ENCODE peak calls at places on chromosome 1, in four cellular contexts. One of them, this sample, is unnamed.
A peak's percentile ranks its signal among the peaks of the same experiment; 100 is the strongest.

GRCh38 chr1:206909883-206910318 is 11.8 kb downstream of the FCMR start:
- DNase-seq in BE2C: no peak
- DNase-seq in GM06990: no peak
- DNase-seq in GM13977: peak; percentile 44
- DNase-seq in this sample: no peak

GRCh38 chr1:156260896-156261295 is 13.0 kb upstream of the PAQR6 start:
- DNase-seq in BE2C: no peak
- DNase-seq in GM06990: no peak
- DNase-seq in GM13977: no peak
- DNase-seq in this sample: no peak

GRCh38 chr1:941588-942383 is 17.3 kb downstream of the NOC2L start:
- DNase-seq in BE2C: peak; percentile 93
- DNase-seq in GM06990: no peak
- DNase-seq in GM13977: peak; percentile 84
- DNase-seq in this sample: no peak

GRCh38 chr1:31705080-31705866 is 1.5 kb upstream of the COL16A1 start:
- DNase-seq in BE2C: no peak
- DNase-seq in GM06990: peak; percentile 76
- DNase-seq in GM13977: peak; percentile 82
- DNase-seq in this sample: no peak

GRCh38 chr1:219907772-219908070 is 20.6 kb downstream of the SLC30A10 start:
- DNase-seq in BE2C: no peak
- DNase-seq in GM06990: no peak
- DNase-seq in GM13977: no peak
- DNase-seq in this sample: no peak

GRCh38 chr1:109866071-109866470 is 44.6 kb upstream of the CSF1 start:
- DNase-seq in BE2C: no peak
- DNase-seq in GM06990: no peak
- DNase-seq in GM13977: no peak
- DNase-seq in this sample: no peak

GRCh38 chr1:95115708-95116137 is 1.4 kb upstream of the TLCD4 start:
- DNase-seq in BE2C: no peak
- DNase-seq in GM06990: no peak
- DNase-seq in GM13977: no peak
- DNase-seq in this sample: no peak

GRCh38 chr1:26789953-26790352 is 2.2 kb downstream of the PIGV start:
- DNase-seq in BE2C: no peak
- DNase-seq in GM06990: no peak
- DNase-seq in GM13977: no peak
- DNase-seq in this sample: no peak

GRCh38 chr1:175520186-175520585 is 223.2 kb downstream of the TNR start:
- DNase-seq in BE2C: no peak
- DNase-seq in GM06990: no peak
- DNase-seq in GM13977: no peak
- DNase-seq in this sample: no peak

GRCh38 chr1:88979054-88979748 is 13.2 kb downstream of the KYAT3 start:
- DNase-seq in BE2C: no peak
- DNase-seq in GM06990: no peak
- DNase-seq in GM13977: no peak
- DNase-seq in this sample: no peak

GRCh38 chr1:2543543-2544092 is 12.6 kb upstream of the TNFRSF14 start:
- DNase-seq in BE2C: peak; percentile 77
- DNase-seq in GM06990: no peak
- DNase-seq in GM13977: no peak
- DNase-seq in this sample: no peak

GRCh38 chr1:30732277-30732996 is 9.1 kb upstream of the MATN1 start:
- DNase-seq in BE2C: no peak
- DNase-seq in GM06990: peak; percentile 65
- DNase-seq in GM13977: peak; percentile 77
- DNase-seq in this sample: no peak

GRCh38 chr1:145979746-145980435 is 15.4 kb downstream of the POLR3GL start:
- DNase-seq in BE2C: no peak
- DNase-seq in GM06990: peak; percentile 50
- DNase-seq in GM13977: no peak
- DNase-seq in this sample: no peak

GRCh38 chr1:177966199-177966598 is 3.7 kb downstream of the SEC16B start:
- DNase-seq in BE2C: no peak
- DNase-seq in GM06990: no peak
- DNase-seq in GM13977: no peak
- DNase-seq in this sample: no peak

GRCh38 chr1:209884665-209885117 is 53.3 kb upstream of the SYT14 start:
- DNase-seq in BE2C: peak; percentile 69
- DNase-seq in GM06990: no peak
- DNase-seq in GM13977: no peak
- DNase-seq in this sample: peak; percentile 48

GRCh38 chr1:194658090-194658439 is 1471.7 kb upstream of the B3GALT2 start:
- DNase-seq in BE2C: no peak
- DNase-seq in GM06990: no peak
- DNase-seq in GM13977: no peak
- DNase-seq in this sample: no peak

GRCh38 chr1:203573730-203574129 is 52.9 kb upstream of the ATP2B4 start:
- DNase-seq in BE2C: no peak
- DNase-seq in GM06990: no peak
- DNase-seq in GM13977: no peak
- DNase-seq in this sample: no peak

GRCh38 chr1:186530104-186530503 is 69.2 kb upstream of the PDC start:
- DNase-seq in BE2C: no peak
- DNase-seq in GM06990: no peak
- DNase-seq in GM13977: no peak
- DNase-seq in this sample: no peak

GRCh38 chr1:112325504-112325903 is 70.5 kb upstream of the CTTNBP2NL start:
- DNase-seq in BE2C: no peak
- DNase-seq in GM06990: no peak
- DNase-seq in GM13977: no peak
- DNase-seq in this sample: no peak

GRCh38 chr1:160066829-160067720 is 2.9 kb downstream of the KCNJ10 start:
- DNase-seq in BE2C: no peak
- DNase-seq in GM06990: no peak
- DNase-seq in GM13977: no peak
- DNase-seq in this sample: no peak

GRCh38 chr1:32774464-32774808 is 42.7 kb downstream of the YARS1 start:
- DNase-seq in BE2C: no peak
- DNase-seq in GM06990: no peak
- DNase-seq in GM13977: no peak
- DNase-seq in this sample: no peak

GRCh38 chr1:184801503-184801902 is 46.8 kb upstream of the EDEM3 start:
- DNase-seq in BE2C: no peak
- DNase-seq in GM06990: no peak
- DNase-seq in GM13977: no peak
- DNase-seq in this sample: no peak

GRCh38 chr1:159248311-159248710 is 43.6 kb downstream of the ACKR1 start:
- DNase-seq in BE2C: no peak
- DNase-seq in GM06990: no peak
- DNase-seq in GM13977: no peak
- DNase-seq in this sample: no peak

GRCh38 chr1:156498447-156499193 is 2.0 kb downstream of the MEF2D start:
- DNase-seq in BE2C: no peak
- DNase-seq in GM06990: no peak
- DNase-seq in GM13977: no peak
- DNase-seq in this sample: no peak

GRCh38 chr1:33181038-33181861 is 593 bp downstream of the TRIM62 start:
- DNase-seq in BE2C: peak; percentile 52
- DNase-seq in GM06990: no peak
- DNase-seq in GM13977: peak; percentile 63
- DNase-seq in this sample: no peak

GRCh38 chr1:46479744-46480350 is 9.8 kb upstream of the DMBX1 start:
- DNase-seq in BE2C: no peak
- DNase-seq in GM06990: no peak
- DNase-seq in GM13977: no peak
- DNase-seq in this sample: no peak

GRCh38 chr1:207666342-207666741 is 21.4 kb downstream of the CR1L start:
- DNase-seq in BE2C: no peak
- DNase-seq in GM06990: no peak
- DNase-seq in GM13977: no peak
- DNase-seq in this sample: no peak

GRCh38 chr1:17588048-17588781 is 48.7 kb downstream of the ARHGEF10L start:
- DNase-seq in BE2C: peak; percentile 89
- DNase-seq in GM06990: no peak
- DNase-seq in GM13977: no peak
- DNase-seq in this sample: no peak

GRCh38 chr1:119595606-119596005 is 52.5 kb downstream of the ZNF697 start:
- DNase-seq in BE2C: no peak
- DNase-seq in GM06990: no peak
- DNase-seq in GM13977: no peak
- DNase-seq in this sample: no peak

GRCh38 chr1:2380816-2381591 is 10.3 kb downstream of the MORN1 start:
- DNase-seq in BE2C: no peak
- DNase-seq in GM06990: peak; percentile 10
- DNase-seq in GM13977: no peak
- DNase-seq in this sample: no peak

GRCh38 chr1:25568090-25568833 is 24.9 kb downstream of the LDLRAP1 start:
- DNase-seq in BE2C: no peak
- DNase-seq in GM06990: no peak
- DNase-seq in GM13977: no peak
- DNase-seq in this sample: no peak

GRCh38 chr1:41482001-41482765 is 2.3 kb downstream of the EDN2 start:
- DNase-seq in BE2C: no peak
- DNase-seq in GM06990: no peak
- DNase-seq in GM13977: no peak
- DNase-seq in this sample: no peak

GRCh38 chr1:41479000-41479807 is 5.3 kb downstream of the EDN2 start:
- DNase-seq in BE2C: peak; percentile 37
- DNase-seq in GM06990: no peak
- DNase-seq in GM13977: no peak
- DNase-seq in this sample: no peak

GRCh38 chr1:41481109-41481775 is 3.2 kb downstream of the EDN2 start:
- DNase-seq in BE2C: no peak
- DNase-seq in GM06990: no peak
- DNase-seq in GM13977: no peak
- DNase-seq in this sample: no peak

GRCh38 chr1:41479808-41480160 is 4.7 kb downstream of the EDN2 start:
- DNase-seq in BE2C: no peak
- DNase-seq in GM06990: no peak
- DNase-seq in GM13977: no peak
- DNase-seq in this sample: no peak

GRCh38 chr1:41480204-41481108 is 4.0 kb downstream of the EDN2 start:
- DNase-seq in BE2C: no peak
- DNase-seq in GM06990: no peak
- DNase-seq in GM13977: no peak
- DNase-seq in this sample: no peak
- TF ChIP-seq CTCF in BE2C: no peak
- TF ChIP-seq CTCF in GM06990: no peak
- TF ChIP-seq CTCF in GM13977: no peak
- TF ChIP-seq CTCF in this sample: no peak

GRCh38 chr1:10101929-10102328 is 69.2 kb downstream of the UBE4B start:
- DNase-seq in BE2C: no peak
- DNase-seq in GM06990: no peak
- DNase-seq in GM13977: no peak
- DNase-seq in this sample: no peak
- TF ChIP-seq CTCF in BE2C: no peak
- TF ChIP-seq CTCF in GM06990: no peak
- TF ChIP-seq CTCF in GM13977: no peak
- TF ChIP-seq CTCF in this sample: no peak

DNA sequence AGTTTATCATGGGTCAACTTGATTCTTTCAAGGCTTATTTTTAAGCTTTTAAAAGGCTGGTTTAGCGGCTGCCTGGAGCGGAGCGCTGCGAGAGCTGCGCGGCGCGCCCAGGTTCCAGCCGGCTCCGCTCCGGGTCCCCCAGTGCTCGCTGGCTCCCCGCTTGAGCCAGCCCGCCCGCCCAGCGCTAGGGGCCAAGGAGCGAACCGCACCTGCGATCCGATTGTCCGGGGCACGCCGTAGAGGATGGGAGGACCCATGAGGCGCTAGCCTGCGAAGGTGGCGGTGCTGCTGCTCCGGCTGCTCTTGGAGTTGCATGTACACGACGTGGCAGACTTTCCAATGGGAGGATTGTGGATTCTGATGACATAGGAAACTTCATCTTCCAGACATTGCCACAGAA is 9.9 kb upstream of the CFHR4 start:
- DNase-seq in BE2C: peak; percentile 16
- DNase-seq in GM06990: no peak
- DNase-seq in GM13977: no peak
- DNase-seq in this sample: no peak
- TF ChIP-seq CTCF in BE2C: no peak
- TF ChIP-seq CTCF in GM06990: no peak
- TF ChIP-seq CTCF in GM13977: no peak
- TF ChIP-seq CTCF in this sample: no peak

GRCh38 chr1:202154766-202155477 is 5.5 kb downstream of the PTPN7 start:
- DNase-seq in BE2C: peak; percentile 51
- DNase-seq in GM06990: no peak
- DNase-seq in GM13977: no peak
- DNase-seq in this sample: no peak
- TF ChIP-seq CTCF in BE2C: peak; percentile 67
- TF ChIP-seq CTCF in GM06990: peak; percentile 70
- TF ChIP-seq CTCF in GM13977: peak; percentile 71
- TF ChIP-seq CTCF in this sample: no peak

GRCh38 chr1:211632117-211632807 is 43.2 kb downstream of the NEK2 start:
- DNase-seq in BE2C: no peak
- DNase-seq in GM06990: no peak
- DNase-seq in GM13977: no peak
- DNase-seq in this sample: no peak

GRCh38 chr1:211628446-211628845 is 47.0 kb downstream of the NEK2 start:
- DNase-seq in BE2C: no peak
- DNase-seq in GM06990: no peak
- DNase-seq in GM13977: no peak
- DNase-seq in this sample: no peak

GRCh38 chr1:211631168-211631567 is 44.3 kb downstream of the NEK2 start:
- DNase-seq in BE2C: no peak
- DNase-seq in GM06990: no peak
- DNase-seq in GM13977: no peak
- DNase-seq in this sample: no peak

GRCh38 chr1:211632808-211633522 is 42.5 kb downstream of the NEK2 start:
- DNase-seq in BE2C: no peak
- DNase-seq in GM06990: no peak
- DNase-seq in GM13977: no peak
- DNase-seq in this sample: no peak

DNA sequence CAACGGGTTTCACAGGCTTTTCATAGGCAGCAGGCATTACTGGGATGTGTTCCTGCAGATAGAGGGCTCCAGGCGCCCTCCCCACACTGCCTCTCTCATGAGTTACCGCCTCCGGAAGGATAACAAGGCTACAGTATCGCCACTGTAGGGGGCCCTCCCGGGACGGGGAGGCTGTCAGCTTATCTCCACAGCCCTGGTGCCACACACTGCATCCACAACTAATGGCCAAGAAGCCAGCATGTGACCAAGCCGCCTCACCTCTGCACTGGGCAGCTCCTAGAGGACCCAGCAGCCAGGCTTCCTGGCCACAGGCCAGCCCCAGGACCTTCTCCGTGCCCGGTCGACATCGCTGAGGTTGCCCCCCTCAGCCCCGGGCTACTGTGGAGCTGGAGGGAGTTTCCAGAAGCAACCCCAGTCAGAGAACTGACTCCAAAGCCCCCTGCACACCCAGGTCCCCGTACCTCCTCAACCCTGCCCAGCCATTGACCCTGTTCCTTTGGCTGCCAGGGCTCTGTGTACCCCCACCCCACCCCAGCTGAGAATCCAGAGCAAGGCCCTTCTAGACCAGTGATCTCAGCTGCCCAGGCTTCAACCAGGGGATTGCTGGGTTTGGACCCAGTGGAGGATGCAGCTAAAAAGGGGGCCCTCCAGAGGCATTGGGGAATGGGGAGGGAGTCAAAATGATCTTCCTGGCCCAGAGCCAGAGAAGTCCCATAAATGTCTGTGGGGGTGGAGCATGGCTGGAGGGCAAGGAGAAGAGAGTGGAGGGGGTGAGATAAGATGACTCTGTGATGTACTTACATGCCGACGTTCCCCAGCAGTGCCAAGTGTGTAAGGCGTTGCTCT is 45.0 kb downstream of the NEK2 start:
- DNase-seq in BE2C: peak; percentile 88
- DNase-seq in GM06990: no peak
- DNase-seq in GM13977: no peak
- DNase-seq in this sample: no peak
- TF ChIP-seq CTCF in BE2C: peak; percentile 64
- TF ChIP-seq CTCF in GM06990: no peak
- TF ChIP-seq CTCF in GM13977: no peak
- TF ChIP-seq CTCF in this sample: no peak

This sample was measured in omental fat pad.